ENCODE peak calls at places on chromosomes 6 and 20, in eight cellular contexts. One of them, this sample, is unnamed.

GRCh38 chr20:7161690-7162089 is 394.2 kb downstream of the BMP2 start:
- DNase-seq in mucosa of descending colon: no peak
- DNase-seq in aorta: no peak
- DNase-seq in NCI-H1417: no peak
- DNase-seq in breast epithelium: no peak
- DNase-seq in lower leg skin: no peak
- DNase-seq in B cell: no peak
- DNase-seq in ELF-1: no peak
- DNase-seq in this sample: no peak

GRCh38 chr6:144931172-144932035 is 646.3 kb downstream of the UTRN start:
- DNase-seq in breast epithelium: no peak
- DNase-seq in ELF-1: peak; percentile 28
- DNase-seq in aorta: no peak
- DNase-seq in mucosa of descending colon: no peak
- DNase-seq in lower leg skin: no peak
- DNase-seq in NCI-H1417: peak; percentile 51
- DNase-seq in B cell: no peak
- DNase-seq in this sample: no peak

GRCh38 chr6:28446818-28447511 is 3.7 kb upstream of the ZSCAN23 start:
- DNase-seq in breast epithelium: no peak
- DNase-seq in ELF-1: peak; percentile 54
- DNase-seq in aorta: no peak
- DNase-seq in NCI-H1417: peak; percentile 4
- DNase-seq in B cell: no peak
- DNase-seq in lower leg skin: no peak
- DNase-seq in mucosa of descending colon: no peak
- DNase-seq in this sample: no peak

GRCh38 chr6:112475083-112475482 is 128.0 kb downstream of the RFPL4B start:
- DNase-seq in B cell: no peak
- DNase-seq in aorta: no peak
- DNase-seq in breast epithelium: no peak
- DNase-seq in mucosa of descending colon: no peak
- DNase-seq in NCI-H1417: no peak
- DNase-seq in ELF-1: no peak
- DNase-seq in lower leg skin: no peak
- DNase-seq in this sample: no peak

GRCh38 chr6:158016571-158017383 is 35.1 kb downstream of the SYNJ2 start:
- DNase-seq in breast epithelium: no peak
- DNase-seq in B cell: no peak
- DNase-seq in lower leg skin: no peak
- DNase-seq in ELF-1: no peak
- DNase-seq in mucosa of descending colon: no peak
- DNase-seq in aorta: peak; percentile 47
- DNase-seq in NCI-H1417: no peak
- DNase-seq in this sample: no peak

GRCh38 chr6:168207421-168208175 is 112.0 kb downstream of the DACT2 start:
- DNase-seq in ELF-1: no peak
- DNase-seq in NCI-H1417: no peak
- DNase-seq in mucosa of descending colon: no peak
- DNase-seq in lower leg skin: no peak
- DNase-seq in B cell: no peak
- DNase-seq in breast epithelium: no peak
- DNase-seq in aorta: peak; percentile 63
- DNase-seq in this sample: no peak

GRCh38 chr6:157912326-157912725 is 69.3 kb upstream of the SYNJ2 start:
- DNase-seq in B cell: no peak
- DNase-seq in breast epithelium: no peak
- DNase-seq in mucosa of descending colon: no peak
- DNase-seq in aorta: no peak
- DNase-seq in NCI-H1417: no peak
- DNase-seq in lower leg skin: no peak
- DNase-seq in ELF-1: no peak
- DNase-seq in this sample: no peak

GRCh38 chr6:39849764-39850163 is 57.6 kb downstream of the DAAM2 start:
- DNase-seq in aorta: no peak
- DNase-seq in B cell: no peak
- DNase-seq in ELF-1: peak; percentile 31
- DNase-seq in lower leg skin: no peak
- DNase-seq in NCI-H1417: no peak
- DNase-seq in mucosa of descending colon: no peak
- DNase-seq in breast epithelium: no peak
- DNase-seq in this sample: no peak

GRCh38 chr6:116084284-116084683 is 16.4 kb upstream of the NT5DC1 start:
- DNase-seq in breast epithelium: no peak
- DNase-seq in aorta: no peak
- DNase-seq in ELF-1: no peak
- DNase-seq in mucosa of descending colon: no peak
- DNase-seq in lower leg skin: no peak
- DNase-seq in B cell: no peak
- DNase-seq in NCI-H1417: no peak
- DNase-seq in this sample: no peak

GRCh38 chr6:170167657-170168159 is 123.2 kb downstream of the DLL1 start:
- DNase-seq in NCI-H1417: no peak
- DNase-seq in B cell: no peak
- DNase-seq in ELF-1: no peak
- DNase-seq in breast epithelium: no peak
- DNase-seq in mucosa of descending colon: peak; percentile 34
- DNase-seq in aorta: peak; percentile 73
- DNase-seq in lower leg skin: no peak
- DNase-seq in this sample: no peak

GRCh38 chr6:138157986-138158638 is 3.6 kb upstream of the ARFGEF3 start:
- DNase-seq in ELF-1: no peak
- DNase-seq in mucosa of descending colon: no peak
- DNase-seq in lower leg skin: no peak
- DNase-seq in breast epithelium: no peak
- DNase-seq in NCI-H1417: peak; percentile 23
- DNase-seq in B cell: no peak
- DNase-seq in aorta: no peak
- DNase-seq in this sample: no peak

GRCh38 chr6:18289283-18289682 is 25.0 kb upstream of the DEK start:
- DNase-seq in aorta: no peak
- DNase-seq in lower leg skin: no peak
- DNase-seq in B cell: no peak
- DNase-seq in mucosa of descending colon: no peak
- DNase-seq in NCI-H1417: no peak
- DNase-seq in ELF-1: no peak
- DNase-seq in breast epithelium: no peak
- DNase-seq in this sample: no peak

GRCh38 chr6:26234421-26235239 is 130.4 kb upstream of the BTN3A2 start:
- DNase-seq in mucosa of descending colon: peak; percentile 78
- DNase-seq in ELF-1: peak; percentile 90
- DNase-seq in NCI-H1417: peak; percentile 72
- DNase-seq in aorta: no peak
- DNase-seq in B cell: peak; percentile 65
- DNase-seq in lower leg skin: no peak
- DNase-seq in breast epithelium: peak; percentile 65
- DNase-seq in this sample: no peak

GRCh38 chr20:63330940-63331339 is 30.2 kb downstream of the CHRNA4 start:
- DNase-seq in aorta: no peak
- DNase-seq in breast epithelium: no peak
- DNase-seq in mucosa of descending colon: peak; percentile 35
- DNase-seq in NCI-H1417: no peak
- DNase-seq in ELF-1: peak; percentile 61
- DNase-seq in B cell: no peak
- DNase-seq in lower leg skin: no peak
- DNase-seq in this sample: no peak

GRCh38 chr6:138869343-138869742 is 73.5 kb downstream of the ECT2L start:
- DNase-seq in aorta: no peak
- DNase-seq in NCI-H1417: no peak
- DNase-seq in mucosa of descending colon: no peak
- DNase-seq in B cell: no peak
- DNase-seq in lower leg skin: no peak
- DNase-seq in breast epithelium: no peak
- DNase-seq in ELF-1: peak; percentile 64
- DNase-seq in this sample: no peak

GRCh38 chr6:38354033-38354373 is 285.7 kb downstream of the BTBD9 start:
- DNase-seq in aorta: no peak
- DNase-seq in mucosa of descending colon: no peak
- DNase-seq in breast epithelium: no peak
- DNase-seq in B cell: no peak
- DNase-seq in NCI-H1417: no peak
- DNase-seq in lower leg skin: no peak
- DNase-seq in ELF-1: no peak
- DNase-seq in this sample: no peak

GRCh38 chr6:28474441-28475219 is 31.3 kb upstream of the ZSCAN23 start:
- DNase-seq in B cell: no peak
- DNase-seq in breast epithelium: no peak
- DNase-seq in NCI-H1417: peak; percentile 3
- DNase-seq in ELF-1: peak; percentile 83
- DNase-seq in mucosa of descending colon: no peak
- DNase-seq in aorta: no peak
- DNase-seq in lower leg skin: no peak
- DNase-seq in this sample: no peak

GRCh38 chr6:159249752-159250151 is 80.6 kb downstream of the FNDC1 start:
- DNase-seq in breast epithelium: no peak
- DNase-seq in NCI-H1417: no peak
- DNase-seq in ELF-1: no peak
- DNase-seq in mucosa of descending colon: no peak
- DNase-seq in lower leg skin: no peak
- DNase-seq in aorta: no peak
- DNase-seq in B cell: no peak
- DNase-seq in this sample: no peak

GRCh38 chr6:134132494-134133141 is 80.2 kb upstream of the SLC2A12 start:
- DNase-seq in aorta: no peak
- DNase-seq in ELF-1: no peak
- DNase-seq in mucosa of descending colon: no peak
- DNase-seq in breast epithelium: no peak
- DNase-seq in lower leg skin: no peak
- DNase-seq in B cell: no peak
- DNase-seq in NCI-H1417: no peak
- DNase-seq in this sample: no peak

GRCh38 chr6:140970485-140970884 is 1162.2 kb upstream of the GJE1 start:
- DNase-seq in ELF-1: no peak
- DNase-seq in breast epithelium: no peak
- DNase-seq in B cell: no peak
- DNase-seq in aorta: no peak
- DNase-seq in lower leg skin: no peak
- DNase-seq in NCI-H1417: no peak
- DNase-seq in mucosa of descending colon: no peak
- DNase-seq in this sample: no peak

GRCh38 chr6:46191961-46192360 is 21.2 kb upstream of the ENPP5 start:
- DNase-seq in mucosa of descending colon: no peak
- DNase-seq in lower leg skin: no peak
- DNase-seq in B cell: no peak
- DNase-seq in ELF-1: no peak
- DNase-seq in NCI-H1417: no peak
- DNase-seq in aorta: no peak
- DNase-seq in breast epithelium: no peak
- DNase-seq in this sample: no peak

GRCh38 chr6:170292778-170293164 is 1.9 kb upstream of the DLL1 start:
- DNase-seq in NCI-H1417: peak; percentile 64
- DNase-seq in ELF-1: no peak
- DNase-seq in lower leg skin: no peak
- DNase-seq in mucosa of descending colon: no peak
- DNase-seq in aorta: no peak
- DNase-seq in B cell: no peak
- DNase-seq in breast epithelium: no peak
- DNase-seq in this sample: peak; percentile 81

GRCh38 chr20:31841928-31842327 is 3.5 kb downstream of the FOXS1 start:
- DNase-seq in breast epithelium: no peak
- DNase-seq in aorta: peak; percentile 93
- DNase-seq in B cell: no peak
- DNase-seq in lower leg skin: no peak
- DNase-seq in NCI-H1417: no peak
- DNase-seq in ELF-1: no peak
- DNase-seq in mucosa of descending colon: no peak
- DNase-seq in this sample: no peak

GRCh38 chr6:11770546-11771466 is 7.8 kb downstream of the ADTRP start:
- DNase-seq in ELF-1: peak; percentile 90
- DNase-seq in breast epithelium: peak; percentile 63
- DNase-seq in aorta: peak; percentile 95
- DNase-seq in B cell: no peak
- DNase-seq in mucosa of descending colon: peak; percentile 93
- DNase-seq in NCI-H1417: peak; percentile 43
- DNase-seq in lower leg skin: peak; percentile 98
- DNase-seq in this sample: no peak

GRCh38 chr6:15322781-15323536 is 77.1 kb downstream of the JARID2 start:
- DNase-seq in NCI-H1417: no peak
- DNase-seq in mucosa of descending colon: peak; percentile 60
- DNase-seq in lower leg skin: no peak
- DNase-seq in ELF-1: no peak
- DNase-seq in B cell: no peak
- DNase-seq in aorta: no peak
- DNase-seq in breast epithelium: no peak
- DNase-seq in this sample: no peak

GRCh38 chr6:8180327-8181161 is 78.2 kb upstream of the EEF1E1 start:
- DNase-seq in lower leg skin: no peak
- DNase-seq in B cell: no peak
- DNase-seq in mucosa of descending colon: no peak
- DNase-seq in aorta: no peak
- DNase-seq in breast epithelium: no peak
- DNase-seq in ELF-1: peak; percentile 93
- DNase-seq in NCI-H1417: no peak
- DNase-seq in this sample: no peak

GRCh38 chr6:113103618-113104390 is 753.3 kb upstream of the MARCKS start:
- DNase-seq in aorta: no peak
- DNase-seq in breast epithelium: no peak
- DNase-seq in NCI-H1417: no peak
- DNase-seq in B cell: no peak
- DNase-seq in mucosa of descending colon: no peak
- DNase-seq in lower leg skin: no peak
- DNase-seq in ELF-1: no peak
- DNase-seq in this sample: no peak

GRCh38 chr6:2970753-2971419 is 481 bp downstream of the SERPINB6 start:
- DNase-seq in ELF-1: peak; percentile 35
- DNase-seq in lower leg skin: peak; percentile 95
- DNase-seq in breast epithelium: peak; percentile 70
- DNase-seq in aorta: peak; percentile 94
- DNase-seq in NCI-H1417: peak; percentile 41
- DNase-seq in B cell: peak; percentile 81
- DNase-seq in mucosa of descending colon: peak; percentile 88
- DNase-seq in this sample: no peak

GRCh38 chr20:62584671-62585512 is 57.4 kb upstream of the SLCO4A1 start:
- DNase-seq in aorta: no peak
- DNase-seq in NCI-H1417: no peak
- DNase-seq in ELF-1: no peak
- DNase-seq in breast epithelium: no peak
- DNase-seq in B cell: no peak
- DNase-seq in lower leg skin: no peak
- DNase-seq in mucosa of descending colon: no peak
- DNase-seq in this sample: no peak

GRCh38 chr6:25962368-25963127 is at the start of gene TRIM38:
- DNase-seq in aorta: peak; percentile 61
- DNase-seq in lower leg skin: peak; percentile 93
- DNase-seq in mucosa of descending colon: no peak
- DNase-seq in NCI-H1417: no peak
- DNase-seq in breast epithelium: peak; percentile 54
- DNase-seq in B cell: peak; percentile 60
- DNase-seq in ELF-1: no peak
- DNase-seq in this sample: peak; percentile 94